ENCODE peak calls at places on chromosomes 3 and 15, in seven cellular contexts. N, Q, E, T, W, R and D are unnamed samples.

GRCh38 chr3:179956416-179956830 is 80.3 kb downstream of the PEX5L start:
- DNase-seq in E (no peak), W (peak), Q (no peak), T (peak), N (no peak), R (no peak), D (no peak)

GRCh38 chr3:186719945-186720739 is 3.0 kb downstream of the KNG1 start:
- DNase-seq in Q (no peak), E (no peak), R (no peak), W (no peak), T (no peak), N (no peak), D (no peak)

GRCh38 chr3:908839-909238 is 184.0 kb upstream of the CNTN6 start:
- DNase-seq in T (no peak), W (no peak), E (no peak), R (no peak), Q (no peak), N (no peak), D (peak)

GRCh38 chr15:60583946-60584345 is 105.0 kb upstream of the ICE2 start:
- DNase-seq in T (no peak), Q (no peak), N (no peak), W (no peak), R (no peak), E (no peak), D (peak)

GRCh38 chr15:70559223-70559823 is 204.0 kb downstream of the UACA start:
- DNase-seq in W (peak), Q (peak), R (no peak), E (no peak), T (peak), N (peak), D (peak)

GRCh38 chr3:197317250-197317963 is 19.0 kb upstream of the DLG1 start:
- DNase-seq in N (no peak), R (no peak), T (no peak), W (no peak), Q (no peak), E (peak), D (no peak)

GRCh38 chr3:125140011-125140813 is 72.3 kb downstream of the SLC12A8 start:
- DNase-seq in W (no peak), N (no peak), E (peak), T (no peak), R (no peak), Q (no peak), D (no peak)

GRCh38 chr15:58303236-58303635 is 128.6 kb upstream of the LIPC start:
- DNase-seq in Q (no peak), R (no peak), T (no peak), W (no peak), E (no peak), N (no peak), D (no peak)

GRCh38 chr3:190092250-190092649 is 28.4 kb downstream of the P3H2 start:
- DNase-seq in W (no peak), Q (no peak), N (no peak), E (no peak), R (no peak), T (no peak), D (peak)

GRCh38 chr3:143712522-143712921 is 135.7 kb downstream of the SLC9A9 start:
- DNase-seq in Q (no peak), N (no peak), R (no peak), W (no peak), T (no peak), E (no peak), D (no peak)